ENCODE peak calls at places on chromosomes 6 and 20, in four cellular contexts. H, C, D and M are unnamed samples.

GRCh38 chr20:63917811-63918210 is 22.9 kb downstream of the DNAJC5 start:
- DNase-seq in D (no peak), H (no peak), C (no peak), M (no peak)

GRCh38 chr20:44188752-44189151 is 1.8 kb upstream of the JPH2 start:
- DNase-seq in C (no peak), D (no peak), H (no peak), M (no peak)

GRCh38 chr20:47042464-47042863 is 147.8 kb downstream of the EYA2 start:
- DNase-seq in H (no peak), C (no peak), D (no peak), M (no peak)

GRCh38 chr20:57656821-57657536 is 36.8 kb upstream of the ZBP1 start:
- DNase-seq in H (peak), C (peak), D (no peak), M (peak)

GRCh38 chr6:8180327-8181161 is 78.2 kb upstream of the EEF1E1 start:
- DNase-seq in H (no peak), C (no peak), D (peak), M (no peak)

GRCh38 chr20:57618091-57618765 is 2.0 kb downstream of the ZBP1 start:
- DNase-seq in D (no peak), H (no peak), C (no peak), M (peak)

GRCh38 chr6:31736026-31736767 is at the start of gene CLIC1:
- DNase-seq in H (peak), D (peak), C (peak), M (peak)

GRCh38 chr6:136014454-136015421 is 163.2 kb downstream of the PDE7B start:
- DNase-seq in D (peak), C (no peak), H (no peak), M (no peak)

GRCh38 chr6:300494-301198 is 8.4 kb downstream of the DUSP22 start:
- DNase-seq in D (no peak), H (no peak), C (no peak), M (no peak)

GRCh38 chr6:26187981-26188635 is 100.9 kb downstream of the HFE start:
- DNase-seq in D (peak), H (no peak), C (no peak), M (no peak)

GRCh38 chr20:51345601-51346101 is 196.9 kb downstream of the NFATC2 start:
- DNase-seq in D (peak), H (no peak), C (no peak), M (no peak)

GRCh38 chr6:157068691-157069228 is 254.6 kb downstream of the TMEM242 start:
- DNase-seq in H (peak), D (no peak), C (no peak), M (no peak)

GRCh38 chr6:2853766-2854393 is 12.2 kb upstream of the SERPINB1 start:
- DNase-seq in C (no peak), D (peak), H (peak), M (peak)

GRCh38 chr6:126660376-126660775 is 320.5 kb downstream of the CENPW start:
- DNase-seq in C (no peak), H (no peak), D (no peak), M (no peak)

GRCh38 chr20:10609276-10609675 is 64.5 kb downstream of the JAG1 start:
- DNase-seq in D (peak), C (no peak), H (no peak), M (no peak)

GRCh38 chr6:88856566-88856965 is 106.9 kb downstream of the RNGTT start:
- DNase-seq in D (no peak), C (no peak), H (no peak), M (no peak)

GRCh38 chr6:23483896-23484295 is 642.1 kb upstream of the NRSN1 start:
- DNase-seq in D (no peak), H (no peak), C (no peak), M (no peak)

GRCh38 chr6:35448191-35448590 is 3.9 kb upstream of the FANCE start:
- DNase-seq in H (no peak), C (no peak), D (no peak), M (no peak)

GRCh38 chr20:55004044-55004443 is 528.7 kb downstream of the DOK5 start:
- DNase-seq in C (no peak), H (no peak), D (no peak), M (no peak)

GRCh38 chr6:431986-432385 is 40.4 kb downstream of the IRF4 start:
- DNase-seq in D (no peak), C (no peak), H (no peak), M (peak)

DNA sequence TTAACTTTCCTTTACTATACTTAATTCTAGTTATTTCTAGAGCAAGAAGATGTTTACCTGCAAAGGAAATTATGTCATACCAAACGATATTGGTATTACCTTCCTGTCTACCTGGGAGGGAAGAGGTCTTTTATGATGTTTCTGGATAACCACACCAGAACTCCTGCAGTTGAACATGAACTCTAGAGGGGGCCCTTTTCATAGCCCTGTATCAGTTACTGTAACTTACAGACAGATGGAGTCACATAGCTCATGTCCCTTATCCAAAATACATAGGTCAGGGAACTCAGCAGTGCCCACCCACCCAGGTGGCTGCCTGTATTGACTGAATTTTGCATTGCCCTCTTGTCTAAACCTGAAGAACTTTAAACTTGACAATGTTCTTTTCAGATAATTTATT is 35.1 kb upstream of the MYL9 start:
- DNase-seq in D (no peak), C (no peak), H (no peak), M (peak)
- TF ChIP-seq CTCF in D (peak), C (no peak), H (peak), M (peak)

GRCh38 chr6:145559836-145560235 is 175.5 kb downstream of the EPM2A start:
- DNase-seq in H (no peak), C (no peak), D (no peak), M (no peak)
- TF ChIP-seq CTCF in H (no peak), C (no peak), D (no peak), M (no peak)

GRCh38 chr6:107657755-107658461 is 166.2 kb downstream of the SCML4 start:
- DNase-seq in D (peak), C (no peak), H (peak), M (no peak)
- TF ChIP-seq CTCF in D (peak), C (no peak), H (no peak), M (no peak)

GRCh38 chr6:16819752-16820151 is 58.5 kb upstream of the ATXN1 start:
- DNase-seq in H (no peak), C (no peak), D (peak), M (no peak)
- TF ChIP-seq CTCF in H (peak), C (no peak), D (peak), M (no peak)

GRCh38 chr6:112180095-112180820 is 74.1 kb downstream of the LAMA4 start:
- DNase-seq in D (peak), C (peak), H (peak), M (peak)
- TF ChIP-seq CTCF in D (peak), C (peak), H (peak), M (peak)

DNA sequence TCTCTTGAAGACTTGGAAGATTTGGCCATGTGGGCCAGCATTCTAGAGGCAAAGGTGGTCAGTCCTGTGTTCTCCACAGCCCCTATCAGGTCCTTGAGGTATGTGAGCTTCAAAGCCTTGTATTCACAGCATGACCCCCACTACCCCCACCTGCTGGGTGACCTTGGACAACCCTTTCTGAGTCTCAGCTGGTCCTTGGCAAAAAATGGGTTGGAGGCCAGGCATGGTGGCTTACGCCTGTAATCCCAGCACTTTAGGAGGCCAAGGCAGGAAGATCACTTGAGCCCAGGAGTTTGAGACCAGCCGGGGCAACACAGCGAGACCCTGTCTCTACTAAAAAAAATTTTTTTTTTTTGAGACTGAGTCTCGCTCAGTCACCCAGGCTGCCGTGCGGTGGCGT is 42.6 kb downstream of the UBE2V1 start:
- DNase-seq in D (no peak), H (no peak), C (no peak), M (no peak)
- TF ChIP-seq CTCF in D (no peak), H (peak), C (no peak), M (peak)

DNA sequence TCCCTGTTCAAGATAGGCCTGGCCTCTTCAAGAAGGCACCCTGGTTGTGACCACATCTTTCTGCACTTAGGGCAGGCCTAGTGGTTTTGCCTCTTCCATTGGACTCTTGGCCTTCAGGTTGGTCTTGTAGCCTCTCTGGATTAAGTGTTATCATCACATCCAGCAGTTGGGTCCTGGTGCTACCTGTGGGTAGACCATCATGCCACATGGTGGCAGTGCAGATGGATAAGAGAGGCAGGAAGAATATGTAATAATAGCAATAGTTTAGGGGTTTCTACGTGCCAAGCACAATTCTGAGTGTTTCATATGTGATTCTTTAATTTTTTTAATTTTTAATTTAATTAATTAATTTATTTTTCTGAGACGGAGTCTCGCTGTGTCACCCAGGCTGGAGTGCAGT is 28.5 kb upstream of the SNRPB2 start:
- DNase-seq in C (peak), D (no peak), H (peak), M (no peak)
- TF ChIP-seq CTCF in C (peak), D (peak), H (peak), M (no peak)